ENCODE peak calls at places on chromosome 22, in eight cellular contexts. B is breast epithelium, X is stomach, Z is sigmoid colon, Q is testis, T is A549, M is right lobe of liver, R is NB4. J is an unnamed sample.
A peak's percentile ranks its signal among the peaks of the same experiment; 100 is the strongest.

GRCh38 chr22:25008666-25009065 is 56.1 kb downstream of the KIAA1671 start:
- DNase-seq in B (no peak), X (no peak), Z (no peak), Q (no peak), T (no peak), M (no peak), R (no peak), J (no peak)

GRCh38 chr22:35394011-35394312 is 6.0 kb upstream of the MCM5 start:
- DNase-seq in B (no peak), X (no peak), Z (no peak), Q (peak; percentile 81), T (no peak), M (no peak), R (no peak), J (peak; percentile 81)

GRCh38 chr22:24095816-24096215 is 84.7 kb downstream of the CABIN1 start:
- DNase-seq in B (peak; percentile 24), X (no peak), Z (peak; percentile 45), Q (no peak), T (no peak), M (peak; percentile 30), R (no peak), J (no peak)

GRCh38 chr22:32396746-32397145 is 15.3 kb downstream of the RTCB start:
- DNase-seq in B (no peak), X (no peak), Z (no peak), Q (no peak), T (no peak), M (no peak), R (no peak), J (no peak)

GRCh38 chr22:20859615-20860014 is 808 bp downstream of the SNAP29 start:
- DNase-seq in B (no peak), X (no peak), Z (no peak), Q (no peak), T (no peak), M (no peak), R (no peak), J (no peak)

GRCh38 chr22:49015459-49015858 is 812.2 kb downstream of the BRD1 start:
- DNase-seq in B (peak; percentile 49), X (peak; percentile 15), Z (peak; percentile 46), Q (peak; percentile 21), T (no peak), M (peak; percentile 26), R (no peak), J (peak; percentile 24)

GRCh38 chr22:47619631-47620030 is 857.2 kb downstream of the TBC1D22A start:
- DNase-seq in B (no peak), X (peak; percentile 14), Z (peak; percentile 61), Q (no peak), T (no peak), M (no peak), R (no peak), J (no peak)

GRCh38 chr22:47782461-47783075 is 1020.1 kb downstream of the TBC1D22A start:
- DNase-seq in B (no peak), X (no peak), Z (no peak), Q (no peak), T (no peak), M (no peak), R (no peak), J (no peak)

GRCh38 chr22:26939466-26939865 is 282.1 kb downstream of the MIAT start:
- DNase-seq in B (no peak), X (no peak), Z (no peak), Q (no peak), T (no peak), M (no peak), R (no peak), J (no peak)

DNA sequence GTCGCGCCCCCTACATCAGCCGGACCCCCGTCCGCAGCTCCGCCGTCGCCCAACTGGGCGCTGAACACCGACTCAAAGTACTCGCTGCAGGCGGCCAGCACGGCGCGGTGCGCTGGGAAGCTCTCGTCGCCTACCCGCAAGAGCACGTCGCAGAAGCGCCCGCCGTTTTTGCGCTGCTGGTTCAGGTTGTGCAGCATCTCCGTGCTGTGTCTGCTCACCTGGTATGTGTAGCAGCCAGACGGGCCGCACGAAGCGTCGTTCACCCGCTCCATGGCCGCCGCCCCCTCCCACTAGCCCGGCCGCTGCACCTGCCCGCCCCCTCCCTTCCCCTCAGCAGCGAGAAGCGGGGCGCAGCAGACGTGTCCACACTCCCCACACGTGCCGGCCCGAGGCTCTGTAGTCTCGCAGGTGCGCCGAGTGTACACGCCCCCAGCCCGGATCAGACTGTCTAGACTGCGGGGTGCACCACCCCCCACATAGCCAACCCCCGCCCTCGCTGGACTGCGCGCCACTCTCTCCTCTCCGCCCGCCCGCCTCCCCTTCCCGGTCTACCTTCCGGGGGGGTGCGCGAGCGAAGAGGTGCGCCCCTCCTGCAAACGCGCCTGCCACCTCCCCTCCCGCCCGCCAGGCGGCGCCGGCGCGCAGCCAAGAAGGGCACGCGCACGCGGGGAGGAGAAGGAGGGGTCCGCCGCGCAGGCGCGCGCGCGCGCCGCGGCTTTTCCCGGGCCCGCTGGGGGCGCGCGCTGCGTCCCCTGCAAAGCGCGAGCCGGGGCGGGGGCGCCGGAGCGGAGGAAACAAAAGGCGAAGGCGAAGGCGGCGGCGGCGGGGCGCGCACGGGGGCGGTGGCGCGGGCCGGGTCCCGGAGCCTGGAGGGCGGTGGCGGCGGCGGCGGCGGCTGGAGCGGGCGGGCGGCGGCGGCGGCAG is 553 bp downstream of the PATZ1 start:
- DNase-seq in B (peak; percentile 78), X (peak; percentile 88), Z (peak; percentile 90), Q (peak; percentile 89), T (peak; percentile 62), M (peak; percentile 85), R (peak; percentile 92), J (peak; percentile 85)
- TF ChIP-seq POLR2A in B (no peak), X (no peak), Z (no peak), Q (no peak), T (no peak), M (peak; percentile 34), R (peak; percentile 27), J (no peak)

DNA sequence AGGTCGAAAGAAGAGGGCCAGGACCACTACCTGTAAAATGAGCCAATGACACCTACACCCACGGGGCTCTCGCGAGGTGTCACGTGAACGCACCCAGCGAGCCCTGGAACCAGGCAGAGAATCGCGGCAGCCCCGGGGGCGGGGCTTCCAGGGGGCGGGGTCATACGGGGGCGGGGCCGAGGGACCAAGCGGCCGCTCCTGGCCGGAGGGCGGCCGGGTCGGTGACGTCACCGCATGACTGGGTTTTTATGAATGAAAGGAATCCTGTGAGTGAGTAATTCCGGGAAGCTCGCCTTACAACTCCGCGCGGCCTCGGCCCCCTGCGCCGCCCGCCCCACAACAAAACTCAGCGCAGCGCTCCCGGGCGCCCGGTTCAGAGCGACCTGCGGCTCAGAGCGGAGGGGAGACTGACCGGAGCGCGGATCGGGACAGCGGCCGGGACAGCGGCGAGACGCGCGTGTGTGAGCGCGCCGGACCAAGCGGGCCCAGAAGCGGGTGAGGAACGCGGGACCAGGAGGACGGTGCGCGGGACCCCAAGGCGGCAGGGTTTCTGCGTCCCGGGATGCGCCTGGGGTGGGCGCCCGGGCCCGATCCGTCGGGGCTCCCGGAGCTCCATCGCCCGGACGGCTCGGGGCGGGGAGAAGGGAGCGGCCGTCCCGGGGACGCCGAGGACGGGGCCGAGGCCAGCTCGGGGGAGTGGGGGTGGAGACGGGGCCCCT is at the start of gene MAFF:
- DNase-seq in B (peak; percentile 98), X (peak; percentile 98), Z (peak; percentile 99), Q (peak; percentile 97), T (peak; percentile 64), M (peak; percentile 97), R (peak; percentile 93), J (peak; percentile 99)
- TF ChIP-seq POLR2A in B (peak; percentile 98), X (no peak), Z (peak; percentile 88), Q (peak; percentile 49), T (no peak), M (peak; percentile 98), R (peak; percentile 37), J (peak; percentile 97)

GRCh38 chr22:18077639-18078328 is at the start of gene PEX26:
- DNase-seq in B (peak; percentile 94), X (peak; percentile 96), Z (peak; percentile 97), Q (peak; percentile 98), T (peak; percentile 82), M (peak; percentile 95), R (peak; percentile 98), J (peak; percentile 90)

GRCh38 chr22:18076060-18076497 is 1.7 kb upstream of the PEX26 start:
- DNase-seq in B (no peak), X (peak; percentile 60), Z (peak; percentile 88), Q (peak; percentile 73), T (peak; percentile 48), M (peak; percentile 83), R (peak; percentile 78), J (peak; percentile 62)

GRCh38 chr22:18077087-18077638 is 627 bp upstream of the PEX26 start:
- DNase-seq in B (no peak), X (no peak), Z (no peak), Q (no peak), T (no peak), M (no peak), R (no peak), J (no peak)

GRCh38 chr22:18079706-18080230 is 2.0 kb downstream of the PEX26 start:
- DNase-seq in B (no peak), X (no peak), Z (no peak), Q (no peak), T (no peak), M (no peak), R (no peak), J (no peak)

DNA sequence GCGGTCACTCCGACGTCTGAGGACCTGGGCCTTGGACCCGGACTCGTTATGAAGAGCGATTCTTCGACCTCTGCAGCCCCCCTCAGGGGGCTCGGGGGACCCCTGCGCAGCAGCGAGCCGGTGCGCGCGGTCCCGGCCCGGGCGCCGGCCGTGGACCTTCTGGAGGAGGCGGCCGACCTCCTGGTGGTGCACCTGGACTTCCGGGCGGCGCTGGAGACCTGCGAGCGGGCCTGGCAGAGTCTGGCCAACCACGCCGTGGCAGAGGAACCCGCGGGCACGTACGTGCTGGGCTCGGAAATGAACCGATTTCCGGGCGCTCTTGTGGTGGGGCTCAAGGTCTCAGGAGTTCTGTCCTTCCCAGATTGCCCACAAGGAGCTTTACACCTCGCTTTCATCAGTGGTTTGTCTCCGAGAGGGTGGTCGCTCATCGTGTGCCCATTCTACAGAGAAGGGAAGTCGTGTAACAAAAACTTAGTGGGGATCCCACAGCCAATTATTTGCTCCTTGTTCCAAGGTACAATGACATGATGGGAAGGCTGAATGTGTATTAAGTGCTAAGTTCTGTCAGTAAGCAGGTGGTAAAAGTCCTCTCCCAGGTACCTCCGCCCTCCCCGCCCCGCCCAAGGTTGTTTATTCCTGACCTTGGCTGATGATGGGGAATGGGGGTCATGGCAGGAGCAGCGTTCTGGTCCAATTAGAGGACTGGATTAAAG is 695 bp downstream of the PEX26 start:
- DNase-seq in B (no peak), X (peak; percentile 60), Z (no peak), Q (no peak), T (peak; percentile 23), M (peak; percentile 68), R (peak; percentile 69), J (peak; percentile 40)
- TF ChIP-seq POLR2A in B (no peak), X (no peak), Z (no peak), Q (no peak), T (no peak), M (peak; percentile 38), R (peak; percentile 4), J (no peak)

DNA sequence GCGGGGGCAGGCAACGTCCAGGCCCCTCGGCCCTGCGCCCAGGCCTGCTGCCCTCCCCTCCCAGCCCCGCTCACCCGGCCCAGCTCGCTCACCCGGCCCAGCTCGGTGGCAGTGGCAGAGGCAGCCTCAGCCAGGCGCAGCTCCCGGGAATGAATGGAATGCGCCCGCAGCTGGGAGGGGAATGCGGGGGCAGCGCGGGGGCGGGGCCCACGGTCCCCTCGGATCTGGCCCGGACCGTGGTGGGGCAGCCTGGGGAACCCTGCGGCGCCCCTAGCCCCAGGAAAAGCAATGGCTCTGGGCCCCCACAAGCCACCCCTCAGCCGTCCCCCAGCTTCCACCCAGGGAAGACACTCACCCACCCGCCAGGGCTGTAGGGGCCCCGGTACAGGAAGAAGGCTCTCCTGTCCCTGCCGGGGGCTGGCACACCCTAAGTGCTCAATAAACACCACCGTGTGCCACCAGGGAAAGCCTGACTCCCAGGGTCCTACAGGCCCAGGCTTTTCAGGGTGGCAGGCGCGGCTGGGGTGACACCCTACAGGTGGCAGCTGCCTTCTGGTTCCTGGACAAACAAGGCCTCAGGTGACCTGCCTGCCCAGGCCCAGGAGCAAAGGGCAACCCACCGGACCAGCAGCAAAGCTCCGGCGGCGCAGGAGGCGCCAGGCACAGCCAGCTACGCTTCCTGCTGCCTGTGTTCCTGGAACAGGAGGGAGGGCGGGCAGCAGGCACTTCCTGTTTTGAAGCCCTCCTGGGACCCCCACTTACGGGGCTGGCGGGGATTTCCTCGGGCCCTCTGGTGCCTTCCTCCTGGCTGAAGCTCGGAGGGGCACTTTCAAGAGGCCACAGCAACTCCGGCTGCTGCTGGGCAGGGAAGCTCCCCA is 13.8 kb downstream of the PLXNB2 start:
- DNase-seq in B (peak; percentile 78), X (peak; percentile 94), Z (no peak), Q (peak; percentile 63), T (no peak), M (peak; percentile 93), R (peak; percentile 59), J (peak; percentile 71)
- TF ChIP-seq POLR2A in B (no peak), X (no peak), Z (no peak), Q (no peak), T (no peak), M (peak; percentile 70), R (no peak), J (no peak)